ENCODE peak calls at places on chromosomes 12 and 14, in eight cellular contexts. M is HT1080; Y is activated CD4-positive, alpha-beta T cell treated with anti-CD3 and anti-CD28 coated beads for 1 hour; N is T-helper 2 cell; C is endothelial cell; Q is AG09319; F is PC-3; K is sciatic nerve. S is an unnamed sample.

GRCh38 chr12:94488449-94488848 is 28.8 kb upstream of the CEP83 start:
- DNase-seq in N (no peak), C (no peak), M (no peak), F (no peak), K (no peak), Q (no peak), Y (no peak), S (no peak)

GRCh38 chr12:66210840-66211239 is 21.8 kb downstream of the IRAK3 start:
- DNase-seq in K (no peak), N (no peak), F (no peak), Q (no peak), Y (no peak), M (no peak), C (no peak), S (no peak)

GRCh38 chr14:91158091-91158790 is 44.4 kb downstream of the DGLUCY start:
- DNase-seq in M (no peak), F (no peak), N (no peak), Y (no peak), K (no peak), Q (no peak), C (no peak), S (no peak)

GRCh38 chr12:122080149-122081107 is 1.9 kb downstream of the MLXIP start:
- DNase-seq in C (no peak), N (no peak), Q (no peak), F (peak; percentile 92), K (no peak), Y (no peak), M (peak; percentile 90), S (peak; percentile 69)

GRCh38 chr14:97298331-97298730 is 501.1 kb downstream of the VRK1 start:
- DNase-seq in M (peak; percentile 8), Q (no peak), C (peak; percentile 47), Y (no peak), N (no peak), F (peak; percentile 41), K (no peak), S (no peak)

GRCh38 chr14:100076133-100076532 is 10.9 kb downstream of the EVL start:
- DNase-seq in Q (no peak), K (no peak), F (peak; percentile 34), Y (no peak), N (peak; percentile 62), C (peak; percentile 19), M (peak; percentile 47), S (no peak)

GRCh38 chr12:87642245-87642644 is 387.0 kb downstream of the C12orf50 start:
- DNase-seq in F (no peak), M (no peak), Q (no peak), C (no peak), N (no peak), K (no peak), Y (no peak), S (no peak)

GRCh38 chr12:105224399-105224798 is 11.6 kb downstream of the APPL2 start:
- DNase-seq in Y (no peak), N (no peak), Q (no peak), C (no peak), F (no peak), K (no peak), M (no peak), S (no peak)

GRCh38 chr12:63400746-63401145 is 249.7 kb upstream of the AVPR1A start:
- DNase-seq in N (no peak), Q (no peak), K (no peak), F (peak; percentile 86), C (no peak), M (peak; percentile 87), Y (no peak), S (no peak)

GRCh38 chr12:106239241-106239950 is 8.4 kb downstream of the CKAP4 start:
- DNase-seq in K (no peak), Q (no peak), C (no peak), N (no peak), M (no peak), Y (no peak), F (no peak), S (no peak)

GRCh38 chr14:103569436-103569835 is 6.7 kb downstream of the COA8 start:
- DNase-seq in M (no peak), C (no peak), Q (no peak), Y (no peak), K (no peak), F (no peak), N (no peak), S (no peak)

GRCh38 chr12:104055686-104056388 is 5.8 kb upstream of the GLT8D2 start:
- DNase-seq in Y (no peak), M (no peak), K (no peak), F (no peak), Q (peak; percentile 79), N (no peak), C (no peak), S (peak; percentile 49)

GRCh38 chr12:630656-631632 is 32.3 kb downstream of the NINJ2 start:
- DNase-seq in N (peak; percentile 88), Q (no peak), K (peak; percentile 59), Y (peak; percentile 44), F (no peak), C (no peak), M (no peak), S (no peak)

GRCh38 chr12:53695148-53696138 is 19.6 kb upstream of the ATP5MC2 start:
- DNase-seq in N (peak; percentile 13), M (peak; percentile 31), Q (no peak), C (peak; percentile 68), K (peak; percentile 67), F (peak; percentile 16), Y (peak; percentile 18), S (no peak)

GRCh38 chr12:95117178-95117599 is 43.8 kb upstream of the NR2C1 start:
- DNase-seq in Q (peak; percentile 48), Y (peak; percentile 34), K (peak; percentile 80), N (peak; percentile 67), C (peak; percentile 49), M (peak; percentile 83), F (peak; percentile 83), S (peak; percentile 84)

S was measured in uterus.